ENCODE peak calls at places on chromosomes 1 and 21, in six cellular contexts. C is fibroblast of lung, L is HepG2, D is PC-3, W is MM.1S, I is keratinocyte. N is an unnamed sample. For H3K36me3, the result is how much of the 10 kb centered on the place peaks cover.

GRCh38 chr1:21238141-21238800 is 52.0 kb downstream of the ECE1 start:
- DNase-seq in C (no peak), L (no peak), D (peak), W (no peak), I (no peak), N (no peak)

GRCh38 chr1:98766241-98766640 is 104.7 kb downstream of the SNX7 start:
- DNase-seq in C (no peak), L (no peak), D (no peak), W (no peak), I (no peak), N (no peak)

GRCh38 chr1:235553063-235553675 is 48.9 kb upstream of the B3GALNT2 start:
- DNase-seq in C (no peak), L (no peak), D (no peak), W (no peak), I (no peak), N (no peak)

GRCh38 chr1:191086910-191087309 is 609.2 kb upstream of the BRINP3 start:
- DNase-seq in C (no peak), L (no peak), D (no peak), W (no peak), I (no peak), N (no peak)

GRCh38 chr1:63935148-63935547 is 161.3 kb downstream of the ROR1 start:
- DNase-seq in C (peak), L (no peak), D (peak), W (peak), I (no peak), N (no peak)

GRCh38 chr1:192005976-192006375 is 152.3 kb upstream of the RGS18 start:
- DNase-seq in C (no peak), L (no peak), D (no peak), W (peak), I (no peak), N (no peak)

GRCh38 chr1:5951846-5952410 is 40.3 kb downstream of the NPHP4 start:
- DNase-seq in C (no peak), L (no peak), D (no peak), W (no peak), I (no peak), N (no peak)

GRCh38 chr1:7146710-7147109 is 361.5 kb downstream of the CAMTA1 start:
- DNase-seq in C (no peak), L (no peak), D (no peak), W (no peak), I (no peak), N (no peak)

GRCh38 chr1:22875240-22875639 is 97.4 kb downstream of the LACTBL1 start:
- DNase-seq in C (no peak), L (no peak), D (no peak), W (no peak), I (no peak), N (no peak)

GRCh38 chr1:224498574-224499170 is 64.1 kb upstream of the WDR26 start:
- DNase-seq in C (peak), L (no peak), D (peak), W (no peak), I (no peak), N (no peak)

GRCh38 chr1:24898152-24898908 is 31.7 kb downstream of the RUNX3 start:
- DNase-seq in C (peak), L (no peak), D (peak), W (no peak), I (no peak), N (no peak)

GRCh38 chr21:41359289-41359688 is 2.5 kb upstream of the MX2 start:
- DNase-seq in C (no peak), L (no peak), D (no peak), W (no peak), I (no peak), N (no peak)

GRCh38 chr1:110196917-110197782 is 13.0 kb upstream of the KCNC4 start:
- DNase-seq in C (peak), L (peak), D (peak), W (peak), I (peak), N (no peak)

GRCh38 chr1:55071477-55071876 is 32.1 kb downstream of the PCSK9 start:
- DNase-seq in C (peak), L (peak), D (peak), W (no peak), I (no peak), N (peak)

GRCh38 chr1:62076286-62076685 is 118.4 kb upstream of the L1TD1 start:
- DNase-seq in C (peak), L (peak), D (peak), W (no peak), I (peak), N (no peak)

GRCh38 chr1:21811875-21812305 is at the start of gene LDLRAD2:
- DNase-seq in C (no peak), L (no peak), D (no peak), W (no peak), I (no peak), N (no peak)

GRCh38 chr1:23101891-23102688 is 66.6 kb downstream of the LUZP1 start:
- DNase-seq in C (peak), L (no peak), D (peak), W (no peak), I (no peak), N (no peak)

GRCh38 chr1:235745448-235746136 is 96.0 kb upstream of the GNG4 start:
- DNase-seq in C (peak), L (no peak), D (no peak), W (no peak), I (no peak), N (no peak)

GRCh38 chr1:74811421-74812179 is 78.6 kb downstream of the TYW3 start:
- DNase-seq in C (no peak), L (no peak), D (no peak), W (peak), I (no peak), N (no peak)

GRCh38 chr1:42992043-42992697 is 33.5 kb upstream of the SLC2A1 start:
- DNase-seq in C (no peak), L (no peak), D (no peak), W (no peak), I (no peak), N (no peak)

GRCh38 chr21:42486551-42486950 is 9.5 kb downstream of the RSPH1 start:
- DNase-seq in C (no peak), L (no peak), D (no peak), W (peak), I (no peak), N (no peak)

GRCh38 chr1:203428981-203429599 is 46.5 kb upstream of the PRELP start:
- DNase-seq in C (no peak), L (no peak), D (no peak), W (peak), I (no peak), N (no peak)

GRCh38 chr21:35882791-35883240 is 177.5 kb downstream of the SETD4 start:
- DNase-seq in C (peak), L (peak), D (no peak), W (no peak), I (no peak), N (no peak)

GRCh38 chr1:97726386-97726785 is 194.4 kb downstream of the DPYD start:
- DNase-seq in C (no peak), L (no peak), D (peak), W (no peak), I (no peak), N (no peak)

GRCh38 chr1:210696709-210697108 is 368.0 kb downstream of the HHAT start:
- DNase-seq in C (no peak), L (no peak), D (no peak), W (peak), I (no peak), N (no peak)

GRCh38 chr1:169809370-169810095 is 14.8 kb upstream of the METTL18 start:
- DNase-seq in C (peak), L (peak), D (peak), W (peak), I (no peak), N (peak)

GRCh38 chr1:218480691-218481099 is 135.6 kb downstream of the TGFB2 start:
- DNase-seq in C (peak), L (peak), D (peak), W (no peak), I (peak), N (no peak)

GRCh38 chr1:219985169-219985568 is 56.8 kb upstream of the SLC30A10 start:
- DNase-seq in C (no peak), L (no peak), D (no peak), W (no peak), I (no peak), N (no peak)
- H3K36me3 ChIP-seq in C (under half), L (half or more), D (half or more), W (under half), I (under half), N (half or more)

GRCh38 chr1:45206808-45207624 is 611 bp upstream of the ZSWIM5 start:
- DNase-seq in C (no peak), L (no peak), D (no peak), W (no peak), I (no peak), N (no peak)
- TF ChIP-seq EZH2 in C (no peak), L (no peak), D (no peak), W (no peak), I (peak), N (peak)

GRCh38 chr1:13731897-13732296 is 31.9 kb downstream of the PRDM2 start:
- DNase-seq in C (no peak), L (no peak), D (no peak), W (no peak), I (no peak), N (no peak)

GRCh38 chr1:13730751-13731482 is 30.9 kb downstream of the PRDM2 start:
- DNase-seq in C (no peak), L (no peak), D (no peak), W (peak), I (no peak), N (no peak)

GRCh38 chr1:13735168-13735930 is 35.4 kb downstream of the PRDM2 start:
- DNase-seq in C (no peak), L (no peak), D (no peak), W (no peak), I (no peak), N (no peak)

GRCh38 chr1:13733705-13734104 is 33.7 kb downstream of the PRDM2 start:
- DNase-seq in C (no peak), L (no peak), D (no peak), W (no peak), I (no peak), N (no peak)

DNA sequence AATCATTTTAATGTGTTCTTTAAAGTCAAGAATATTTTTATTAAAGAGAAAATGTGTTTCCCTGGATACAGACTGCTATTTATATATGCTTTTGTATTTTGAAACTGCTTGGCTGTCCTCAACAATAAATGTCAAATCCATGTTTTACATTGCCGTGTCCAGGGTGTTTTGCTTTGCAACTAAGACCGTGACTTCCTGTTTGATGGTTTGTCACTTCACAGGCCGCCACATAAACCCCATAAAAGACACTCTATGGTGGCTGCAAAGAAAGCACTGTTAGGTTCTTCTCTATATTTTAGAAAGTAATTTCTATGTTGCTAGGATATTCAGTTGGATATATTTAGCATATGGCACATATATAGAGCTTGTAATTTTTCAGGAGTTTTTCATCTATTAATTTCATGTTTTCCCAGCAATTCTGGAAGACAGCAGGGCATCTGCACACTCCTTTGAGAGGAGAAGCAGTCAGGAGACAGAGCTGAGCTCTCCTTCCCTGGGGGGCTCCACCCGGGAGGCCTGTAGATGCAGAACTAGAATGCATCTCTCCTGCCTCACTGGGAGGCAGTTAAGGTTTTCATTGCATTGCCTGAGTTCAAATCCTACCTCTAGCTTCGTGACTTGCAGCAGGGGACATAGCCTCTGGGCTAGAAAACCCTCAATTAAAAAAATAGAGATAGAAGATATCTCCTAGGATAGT is 33.1 kb downstream of the PRDM2 start:
- DNase-seq in C (no peak), L (no peak), D (no peak), W (no peak), I (no peak), N (no peak)
- H3K9ac ChIP-seq in C (no peak), L (no peak), D (no peak), W (no peak), I (no peak), N (peak)

GRCh38 chr1:31428436-31429221 is 15.6 kb downstream of the SERINC2 start:
- DNase-seq in C (no peak), L (no peak), D (no peak), W (no peak), I (no peak), N (no peak)
- H3K36me3 ChIP-seq in C (under half), L (under half), D (under half), W (under half), I (half or more), N (under half)

GRCh38 chr1:151720190-151720953 is 950 bp upstream of the RIIAD1 start:
- DNase-seq in C (peak), L (no peak), D (no peak), W (peak), I (no peak), N (no peak)
- TF ChIP-seq EZH2 in C (peak), L (no peak), D (no peak), W (no peak), I (no peak), N (no peak)

GRCh38 chr1:212908971-212909370 is 41.4 kb upstream of the VASH2 start:
- DNase-seq in C (no peak), L (no peak), D (no peak), W (no peak), I (no peak), N (no peak)
- H3K9ac ChIP-seq in C (no peak), L (no peak), D (no peak), W (no peak), I (no peak), N (no peak)

DNA sequence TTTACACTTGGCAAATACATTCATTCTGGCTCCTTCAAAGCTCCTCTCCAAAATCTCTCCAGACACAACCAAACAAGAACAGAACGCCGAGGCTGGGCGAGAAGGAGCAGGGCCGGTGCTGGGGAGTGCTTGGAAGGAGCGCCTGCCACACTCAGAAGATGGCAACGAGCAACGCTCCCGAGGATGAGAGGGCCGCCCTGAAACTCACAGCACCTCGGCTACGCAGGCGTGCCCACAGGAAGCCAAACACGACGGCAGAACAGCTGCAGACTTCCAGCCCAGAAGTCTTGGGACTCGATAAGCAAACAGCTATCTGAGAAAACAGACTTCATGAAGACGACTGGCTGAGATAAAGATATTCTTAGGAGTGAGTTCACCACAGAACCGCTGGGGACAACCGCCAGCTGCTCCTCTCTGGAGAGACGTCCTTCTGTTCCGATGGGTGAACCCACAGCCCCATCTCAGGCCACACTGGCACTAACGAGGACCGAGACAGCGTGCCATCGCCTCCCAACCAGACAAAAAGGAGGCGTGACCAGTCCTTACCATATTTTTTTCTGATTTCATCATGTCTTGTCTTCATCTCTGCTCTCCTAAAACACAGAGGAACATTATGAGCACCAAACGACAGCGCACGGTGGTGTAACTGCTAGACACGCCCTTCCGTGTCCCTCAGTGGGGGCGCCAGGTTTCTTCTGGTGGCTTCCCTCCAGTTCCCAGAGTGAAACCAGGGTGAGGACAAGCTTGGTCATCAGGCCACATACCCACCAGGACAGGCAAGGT is 18.6 kb downstream of the PTTG1IP start:
- DNase-seq in C (no peak), L (no peak), D (no peak), W (peak), I (no peak), N (no peak)
- H3K36me3 ChIP-seq in C (under half), L (half or more), D (half or more), W (under half), I (under half), N (half or more)

GRCh38 chr21:33587792-33588484 is 546 bp downstream of the DONSON start:
- DNase-seq in C (peak), L (no peak), D (peak), W (peak), I (no peak), N (no peak)
- TF ChIP-seq EZH2 in C (no peak), L (no peak), D (no peak), W (no peak), I (no peak), N (no peak)

GRCh38 chr21:33974513-33975468 is 59.2 kb upstream of the ATP5PO start:
- DNase-seq in C (no peak), L (no peak), D (peak), W (no peak), I (no peak), N (no peak)
- H3K9ac ChIP-seq in C (no peak), L (no peak), D (peak), W (no peak), I (no peak), N (no peak)

N was measured in SK-N-MC.